ENCODE peak calls at places on chromosome 6, in six cellular contexts. One of them, this sample, is unnamed.

GRCh38 chr6:39225946-39226437 is 3.3 kb downstream of the KCNK5 start:
- DNase-seq in LoVo: no peak
- DNase-seq in gastrocnemius medialis: no peak
- DNase-seq in endothelial cell: no peak
- DNase-seq in stimulated activated effector memory CD8-positive, alpha-beta T cell treated with anti-CD3 and anti-CD28 coated beads, Interleukin-12 subunit alpha, Interleukin-12 subunit beta, amount 100 ng/mL, for 72 hours: peak
- DNase-seq in LHCN-M2: no peak
- DNase-seq in this sample: peak

GRCh38 chr6:56842602-56843475 is 112.1 kb upstream of the BEND6 start:
- DNase-seq in LoVo: peak
- DNase-seq in LHCN-M2: peak
- DNase-seq in gastrocnemius medialis: peak
- DNase-seq in endothelial cell: peak
- DNase-seq in stimulated activated effector memory CD8-positive, alpha-beta T cell treated with anti-CD3 and anti-CD28 coated beads, Interleukin-12 subunit alpha, Interleukin-12 subunit beta, amount 100 ng/mL, for 72 hours: no peak
- DNase-seq in this sample: no peak

GRCh38 chr6:1388927-1389790 is at the start of gene FOXF2:
- DNase-seq in gastrocnemius medialis: no peak
- DNase-seq in LoVo: peak
- DNase-seq in stimulated activated effector memory CD8-positive, alpha-beta T cell treated with anti-CD3 and anti-CD28 coated beads, Interleukin-12 subunit alpha, Interleukin-12 subunit beta, amount 100 ng/mL, for 72 hours: no peak
- DNase-seq in LHCN-M2: no peak
- DNase-seq in endothelial cell: no peak
- DNase-seq in this sample: no peak

GRCh38 chr6:53241936-53242335 is 93.3 kb upstream of the GCM1 start:
- DNase-seq in gastrocnemius medialis: no peak
- DNase-seq in LHCN-M2: no peak
- DNase-seq in endothelial cell: no peak
- DNase-seq in LoVo: no peak
- DNase-seq in stimulated activated effector memory CD8-positive, alpha-beta T cell treated with anti-CD3 and anti-CD28 coated beads, Interleukin-12 subunit alpha, Interleukin-12 subunit beta, amount 100 ng/mL, for 72 hours: no peak
- DNase-seq in this sample: no peak

GRCh38 chr6:38114976-38115632 is 295.6 kb downstream of the ZFAND3 start:
- DNase-seq in endothelial cell: no peak
- DNase-seq in stimulated activated effector memory CD8-positive, alpha-beta T cell treated with anti-CD3 and anti-CD28 coated beads, Interleukin-12 subunit alpha, Interleukin-12 subunit beta, amount 100 ng/mL, for 72 hours: no peak
- DNase-seq in LoVo: no peak
- DNase-seq in LHCN-M2: no peak
- DNase-seq in gastrocnemius medialis: no peak
- DNase-seq in this sample: no peak

GRCh38 chr6:56019973-56020372 is 144.6 kb upstream of the BMP5 start:
- DNase-seq in endothelial cell: no peak
- DNase-seq in LoVo: no peak
- DNase-seq in stimulated activated effector memory CD8-positive, alpha-beta T cell treated with anti-CD3 and anti-CD28 coated beads, Interleukin-12 subunit alpha, Interleukin-12 subunit beta, amount 100 ng/mL, for 72 hours: no peak
- DNase-seq in LHCN-M2: no peak
- DNase-seq in gastrocnemius medialis: no peak
- DNase-seq in this sample: no peak

GRCh38 chr6:146881228-146882181 is 282.7 kb downstream of the ADGB start:
- DNase-seq in endothelial cell: no peak
- DNase-seq in stimulated activated effector memory CD8-positive, alpha-beta T cell treated with anti-CD3 and anti-CD28 coated beads, Interleukin-12 subunit alpha, Interleukin-12 subunit beta, amount 100 ng/mL, for 72 hours: peak
- DNase-seq in LHCN-M2: no peak
- DNase-seq in gastrocnemius medialis: no peak
- DNase-seq in LoVo: no peak
- DNase-seq in this sample: no peak

GRCh38 chr6:17318435-17319165 is 37.4 kb downstream of the RBM24 start:
- DNase-seq in LHCN-M2: no peak
- DNase-seq in stimulated activated effector memory CD8-positive, alpha-beta T cell treated with anti-CD3 and anti-CD28 coated beads, Interleukin-12 subunit alpha, Interleukin-12 subunit beta, amount 100 ng/mL, for 72 hours: no peak
- DNase-seq in endothelial cell: no peak
- DNase-seq in gastrocnemius medialis: peak
- DNase-seq in LoVo: no peak
- DNase-seq in this sample: no peak

GRCh38 chr6:163600331-163600730 is 185.8 kb downstream of the QKI start:
- DNase-seq in LHCN-M2: no peak
- DNase-seq in gastrocnemius medialis: no peak
- DNase-seq in stimulated activated effector memory CD8-positive, alpha-beta T cell treated with anti-CD3 and anti-CD28 coated beads, Interleukin-12 subunit alpha, Interleukin-12 subunit beta, amount 100 ng/mL, for 72 hours: no peak
- DNase-seq in endothelial cell: no peak
- DNase-seq in LoVo: no peak
- DNase-seq in this sample: no peak

GRCh38 chr6:46510656-46511055 is 19.4 kb upstream of the RCAN2 start:
- DNase-seq in gastrocnemius medialis: no peak
- DNase-seq in LHCN-M2: peak
- DNase-seq in LoVo: no peak
- DNase-seq in endothelial cell: no peak
- DNase-seq in stimulated activated effector memory CD8-positive, alpha-beta T cell treated with anti-CD3 and anti-CD28 coated beads, Interleukin-12 subunit alpha, Interleukin-12 subunit beta, amount 100 ng/mL, for 72 hours: no peak
- DNase-seq in this sample: no peak

GRCh38 chr6:18263561-18264337 is 581 bp downstream of the DEK start:
- DNase-seq in stimulated activated effector memory CD8-positive, alpha-beta T cell treated with anti-CD3 and anti-CD28 coated beads, Interleukin-12 subunit alpha, Interleukin-12 subunit beta, amount 100 ng/mL, for 72 hours: peak
- DNase-seq in gastrocnemius medialis: peak
- DNase-seq in LHCN-M2: peak
- DNase-seq in endothelial cell: peak
- DNase-seq in LoVo: peak
- DNase-seq in this sample: peak

GRCh38 chr6:149235130-149235561 is 82.4 kb upstream of the TAB2 start:
- DNase-seq in LoVo: peak
- DNase-seq in stimulated activated effector memory CD8-positive, alpha-beta T cell treated with anti-CD3 and anti-CD28 coated beads, Interleukin-12 subunit alpha, Interleukin-12 subunit beta, amount 100 ng/mL, for 72 hours: no peak
- DNase-seq in LHCN-M2: peak
- DNase-seq in gastrocnemius medialis: no peak
- DNase-seq in endothelial cell: no peak
- DNase-seq in this sample: no peak

GRCh38 chr6:34147906-34148701 is 2.2 kb upstream of the GRM4 start:
- DNase-seq in LoVo: no peak
- DNase-seq in stimulated activated effector memory CD8-positive, alpha-beta T cell treated with anti-CD3 and anti-CD28 coated beads, Interleukin-12 subunit alpha, Interleukin-12 subunit beta, amount 100 ng/mL, for 72 hours: no peak
- DNase-seq in endothelial cell: no peak
- DNase-seq in LHCN-M2: no peak
- DNase-seq in gastrocnemius medialis: no peak
- DNase-seq in this sample: peak

GRCh38 chr6:93416575-93417420 is 2.6 kb downstream of the EPHA7 start:
- DNase-seq in endothelial cell: peak
- DNase-seq in LHCN-M2: peak
- DNase-seq in LoVo: no peak
- DNase-seq in gastrocnemius medialis: no peak
- DNase-seq in stimulated activated effector memory CD8-positive, alpha-beta T cell treated with anti-CD3 and anti-CD28 coated beads, Interleukin-12 subunit alpha, Interleukin-12 subunit beta, amount 100 ng/mL, for 72 hours: no peak
- DNase-seq in this sample: no peak

GRCh38 chr6:88179692-88180091 is 13.5 kb upstream of the CNR1 start:
- DNase-seq in endothelial cell: no peak
- DNase-seq in stimulated activated effector memory CD8-positive, alpha-beta T cell treated with anti-CD3 and anti-CD28 coated beads, Interleukin-12 subunit alpha, Interleukin-12 subunit beta, amount 100 ng/mL, for 72 hours: no peak
- DNase-seq in LoVo: no peak
- DNase-seq in LHCN-M2: no peak
- DNase-seq in gastrocnemius medialis: no peak
- DNase-seq in this sample: no peak

GRCh38 chr6:69867075-69867911 is 937 bp downstream of the COL19A1 start:
- DNase-seq in LHCN-M2: peak
- DNase-seq in gastrocnemius medialis: no peak
- DNase-seq in LoVo: peak
- DNase-seq in stimulated activated effector memory CD8-positive, alpha-beta T cell treated with anti-CD3 and anti-CD28 coated beads, Interleukin-12 subunit alpha, Interleukin-12 subunit beta, amount 100 ng/mL, for 72 hours: peak
- DNase-seq in endothelial cell: peak
- DNase-seq in this sample: peak

This sample was measured in natural killer cell treated with Interleukin-12 subunit alpha and Interleukin-12 subunit beta and Interleukin-15 and Interleukin-18, amount 100 ng/mL, for 72 hours.